ENCODE peak calls at places on chromosome 19, in nine cellular contexts. One of them, this sample, is unnamed.
A peak's percentile ranks its signal among the peaks of the same experiment; 100 is the strongest.

GRCh38 chr19:7692417-7693088 is 9.4 kb downstream of the FCER2 start:
- DNase-seq in testis: no peak
- DNase-seq in endothelial cell of umbilical vein: no peak
- DNase-seq in heart right ventricle: no peak
- DNase-seq in mucosa of descending colon: no peak
- DNase-seq in breast epithelium: no peak
- DNase-seq in endothelial cell: no peak
- DNase-seq in esophagus squamous epithelium: no peak
- DNase-seq in activated B cell treated with CpG ODN at 0.5 μM for 24 hours: no peak
- DNase-seq in this sample: no peak

GRCh38 chr19:23415561-23416191 is 20.4 kb upstream of the ZNF91 start:
- DNase-seq in activated B cell treated with CpG ODN at 0.5 μM for 24 hours: no peak
- DNase-seq in heart right ventricle: peak; percentile 36
- DNase-seq in testis: peak; percentile 63
- DNase-seq in mucosa of descending colon: peak; percentile 88
- DNase-seq in esophagus squamous epithelium: no peak
- DNase-seq in endothelial cell: peak; percentile 58
- DNase-seq in breast epithelium: no peak
- DNase-seq in endothelial cell of umbilical vein: no peak
- DNase-seq in this sample: no peak

GRCh38 chr19:58328999-58329398 is 2.2 kb downstream of the ZSCAN22 start:
- DNase-seq in testis: no peak
- DNase-seq in activated B cell treated with CpG ODN at 0.5 μM for 24 hours: no peak
- DNase-seq in endothelial cell: peak; percentile 56
- DNase-seq in mucosa of descending colon: no peak
- DNase-seq in breast epithelium: no peak
- DNase-seq in endothelial cell of umbilical vein: no peak
- DNase-seq in esophagus squamous epithelium: no peak
- DNase-seq in heart right ventricle: no peak
- DNase-seq in this sample: no peak

GRCh38 chr19:16170134-16170533 is 3.2 kb downstream of the CIB3 start:
- DNase-seq in testis: no peak
- DNase-seq in endothelial cell of umbilical vein: no peak
- DNase-seq in mucosa of descending colon: no peak
- DNase-seq in endothelial cell: no peak
- DNase-seq in heart right ventricle: no peak
- DNase-seq in esophagus squamous epithelium: no peak
- DNase-seq in breast epithelium: no peak
- DNase-seq in activated B cell treated with CpG ODN at 0.5 μM for 24 hours: no peak
- DNase-seq in this sample: no peak

GRCh38 chr19:3586124-3586626 is 897 bp downstream of the GIPC3 start:
- DNase-seq in heart right ventricle: no peak
- DNase-seq in activated B cell treated with CpG ODN at 0.5 μM for 24 hours: peak; percentile 46
- DNase-seq in breast epithelium: no peak
- DNase-seq in mucosa of descending colon: no peak
- DNase-seq in endothelial cell of umbilical vein: no peak
- DNase-seq in testis: no peak
- DNase-seq in endothelial cell: peak; percentile 61
- DNase-seq in esophagus squamous epithelium: no peak
- DNase-seq in this sample: no peak

GRCh38 chr19:1361601-1362384 is 21.9 kb upstream of the NDUFS7 start:
- DNase-seq in esophagus squamous epithelium: no peak
- DNase-seq in activated B cell treated with CpG ODN at 0.5 μM for 24 hours: no peak
- DNase-seq in heart right ventricle: no peak
- DNase-seq in endothelial cell: no peak
- DNase-seq in breast epithelium: no peak
- DNase-seq in mucosa of descending colon: no peak
- DNase-seq in endothelial cell of umbilical vein: peak; percentile 24
- DNase-seq in testis: no peak
- DNase-seq in this sample: no peak

GRCh38 chr19:5070390-5070789 is 101.5 kb downstream of the KDM4B start:
- DNase-seq in esophagus squamous epithelium: no peak
- DNase-seq in breast epithelium: no peak
- DNase-seq in endothelial cell of umbilical vein: no peak
- DNase-seq in mucosa of descending colon: no peak
- DNase-seq in testis: no peak
- DNase-seq in activated B cell treated with CpG ODN at 0.5 μM for 24 hours: no peak
- DNase-seq in heart right ventricle: no peak
- DNase-seq in endothelial cell: no peak
- DNase-seq in this sample: no peak

GRCh38 chr19:41218615-41219507 is at the start of gene AXL:
- DNase-seq in esophagus squamous epithelium: no peak
- DNase-seq in endothelial cell: peak; percentile 45
- DNase-seq in heart right ventricle: peak; percentile 82
- DNase-seq in mucosa of descending colon: peak; percentile 69
- DNase-seq in endothelial cell of umbilical vein: peak; percentile 73
- DNase-seq in testis: peak; percentile 83
- DNase-seq in activated B cell treated with CpG ODN at 0.5 μM for 24 hours: no peak
- DNase-seq in breast epithelium: peak; percentile 93
- DNase-seq in this sample: peak; percentile 90

GRCh38 chr19:15445807-15446376 is 3.9 kb downstream of the WIZ start:
- DNase-seq in endothelial cell: no peak
- DNase-seq in esophagus squamous epithelium: no peak
- DNase-seq in mucosa of descending colon: no peak
- DNase-seq in breast epithelium: no peak
- DNase-seq in activated B cell treated with CpG ODN at 0.5 μM for 24 hours: no peak
- DNase-seq in testis: peak; percentile 46
- DNase-seq in endothelial cell of umbilical vein: no peak
- DNase-seq in heart right ventricle: peak; percentile 80
- DNase-seq in this sample: no peak

GRCh38 chr19:56167064-56167578 is 8.7 kb upstream of the GALP start:
- DNase-seq in endothelial cell: no peak
- DNase-seq in testis: no peak
- DNase-seq in breast epithelium: no peak
- DNase-seq in mucosa of descending colon: no peak
- DNase-seq in heart right ventricle: no peak
- DNase-seq in activated B cell treated with CpG ODN at 0.5 μM for 24 hours: no peak
- DNase-seq in endothelial cell of umbilical vein: no peak
- DNase-seq in esophagus squamous epithelium: no peak
- DNase-seq in this sample: no peak

GRCh38 chr19:40695881-40696280 is 5.4 kb upstream of the NUMBL start:
- DNase-seq in testis: no peak
- DNase-seq in endothelial cell of umbilical vein: no peak
- DNase-seq in esophagus squamous epithelium: no peak
- DNase-seq in mucosa of descending colon: no peak
- DNase-seq in activated B cell treated with CpG ODN at 0.5 μM for 24 hours: no peak
- DNase-seq in heart right ventricle: no peak
- DNase-seq in breast epithelium: no peak
- DNase-seq in endothelial cell: no peak
- DNase-seq in this sample: no peak

GRCh38 chr19:47447470-47448359 is 24.0 kb downstream of the SLC8A2 start:
- DNase-seq in activated B cell treated with CpG ODN at 0.5 μM for 24 hours: no peak
- DNase-seq in breast epithelium: peak; percentile 29
- DNase-seq in mucosa of descending colon: peak; percentile 58
- DNase-seq in heart right ventricle: no peak
- DNase-seq in endothelial cell of umbilical vein: peak; percentile 44
- DNase-seq in endothelial cell: peak; percentile 86
- DNase-seq in esophagus squamous epithelium: no peak
- DNase-seq in testis: peak; percentile 86
- DNase-seq in this sample: no peak

GRCh38 chr19:2289714-2290435 is 7.9 kb upstream of the PEAK3 start:
- DNase-seq in esophagus squamous epithelium: no peak
- DNase-seq in endothelial cell: no peak
- DNase-seq in testis: no peak
- DNase-seq in endothelial cell of umbilical vein: no peak
- DNase-seq in heart right ventricle: no peak
- DNase-seq in mucosa of descending colon: peak; percentile 35
- DNase-seq in activated B cell treated with CpG ODN at 0.5 μM for 24 hours: peak; percentile 69
- DNase-seq in breast epithelium: no peak
- DNase-seq in this sample: no peak

GRCh38 chr19:42282810-42283247 is 13.8 kb downstream of the CIC start:
- DNase-seq in heart right ventricle: no peak
- DNase-seq in mucosa of descending colon: no peak
- DNase-seq in activated B cell treated with CpG ODN at 0.5 μM for 24 hours: no peak
- DNase-seq in breast epithelium: no peak
- DNase-seq in endothelial cell of umbilical vein: no peak
- DNase-seq in esophagus squamous epithelium: no peak
- DNase-seq in testis: no peak
- DNase-seq in endothelial cell: no peak
- DNase-seq in this sample: no peak

GRCh38 chr19:42279902-42280760 is 11.1 kb downstream of the CIC start:
- DNase-seq in activated B cell treated with CpG ODN at 0.5 μM for 24 hours: peak; percentile 81
- DNase-seq in endothelial cell: peak; percentile 80
- DNase-seq in heart right ventricle: peak; percentile 94
- DNase-seq in mucosa of descending colon: peak; percentile 89
- DNase-seq in testis: peak; percentile 96
- DNase-seq in breast epithelium: peak; percentile 91
- DNase-seq in esophagus squamous epithelium: no peak
- DNase-seq in endothelial cell of umbilical vein: peak; percentile 84
- DNase-seq in this sample: peak; percentile 98

GRCh38 chr19:42280761-42281174 is 11.7 kb downstream of the CIC start:
- DNase-seq in testis: no peak
- DNase-seq in endothelial cell of umbilical vein: peak; percentile 39
- DNase-seq in esophagus squamous epithelium: no peak
- DNase-seq in mucosa of descending colon: no peak
- DNase-seq in activated B cell treated with CpG ODN at 0.5 μM for 24 hours: no peak
- DNase-seq in heart right ventricle: peak; percentile 79
- DNase-seq in breast epithelium: no peak
- DNase-seq in endothelial cell: no peak
- DNase-seq in this sample: peak; percentile 88

GRCh38 chr19:42282036-42282762 is 13.1 kb downstream of the CIC start:
- DNase-seq in activated B cell treated with CpG ODN at 0.5 μM for 24 hours: no peak
- DNase-seq in endothelial cell of umbilical vein: no peak
- DNase-seq in mucosa of descending colon: no peak
- DNase-seq in heart right ventricle: peak; percentile 29
- DNase-seq in endothelial cell: no peak
- DNase-seq in breast epithelium: no peak
- DNase-seq in esophagus squamous epithelium: no peak
- DNase-seq in testis: no peak
- DNase-seq in this sample: no peak

DNA sequence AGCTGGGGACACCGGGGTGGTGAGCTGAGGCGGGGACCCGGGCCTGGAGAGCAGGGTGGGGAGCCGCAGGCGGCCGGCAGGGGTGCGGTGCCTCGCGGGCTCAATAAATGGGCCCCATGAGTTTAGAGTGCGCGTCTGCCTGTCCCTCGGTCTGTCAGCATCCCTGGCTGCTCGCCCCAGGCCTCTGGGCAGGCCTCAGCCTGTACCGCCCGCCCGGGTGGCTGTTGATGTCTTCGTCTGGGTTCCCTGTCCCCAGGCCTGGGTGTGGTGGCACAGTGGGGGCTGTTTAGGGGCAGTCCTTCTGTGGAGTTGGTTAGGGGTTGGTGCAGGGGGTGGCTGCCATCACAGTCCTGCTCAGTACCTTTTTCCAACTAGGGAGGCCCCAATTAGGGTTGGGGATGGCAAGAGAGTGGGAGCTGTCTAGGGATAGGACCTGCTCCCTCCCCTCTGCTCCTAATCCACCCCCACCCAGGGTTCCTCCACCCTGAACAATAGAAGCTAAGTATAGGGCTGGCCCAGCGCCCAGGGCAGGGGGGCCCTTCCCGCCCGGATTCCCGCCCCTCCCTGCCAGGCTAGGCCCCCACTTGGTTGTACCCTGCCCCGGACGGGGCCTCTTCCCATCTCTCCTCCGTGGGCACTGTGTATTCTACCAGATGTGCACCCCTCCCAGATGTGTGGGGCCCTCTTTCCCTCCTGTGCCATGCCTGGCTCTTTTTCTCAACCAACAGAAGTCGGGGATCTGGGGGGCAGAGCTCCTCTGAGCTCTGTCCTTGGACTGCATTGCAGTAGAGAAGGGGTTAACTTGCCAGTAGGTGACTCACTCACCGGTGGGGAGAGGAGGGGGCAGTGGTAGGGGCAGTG is 12.4 kb downstream of the CIC start:
- DNase-seq in mucosa of descending colon: no peak
- DNase-seq in testis: peak; percentile 72
- DNase-seq in endothelial cell: no peak
- DNase-seq in heart right ventricle: peak; percentile 85
- DNase-seq in breast epithelium: peak; percentile 83
- DNase-seq in esophagus squamous epithelium: no peak
- DNase-seq in endothelial cell of umbilical vein: peak; percentile 72
- DNase-seq in activated B cell treated with CpG ODN at 0.5 μM for 24 hours: peak; percentile 34
- DNase-seq in this sample: peak; percentile 91
- TF ChIP-seq CTCF in mucosa of descending colon: no peak
- TF ChIP-seq CTCF in testis: no peak
- TF ChIP-seq CTCF in endothelial cell: no peak
- TF ChIP-seq CTCF in heart right ventricle: no peak
- TF ChIP-seq CTCF in breast epithelium: no peak
- TF ChIP-seq CTCF in esophagus squamous epithelium: no peak
- TF ChIP-seq CTCF in endothelial cell of umbilical vein: no peak
- TF ChIP-seq CTCF in activated B cell treated with CpG ODN at 0.5 μM for 24 hours: no peak
- TF ChIP-seq CTCF in this sample: no peak

GRCh38 chr19:57240311-57241090 is at the start of gene ZNF805:
- DNase-seq in esophagus squamous epithelium: peak; percentile 71
- DNase-seq in activated B cell treated with CpG ODN at 0.5 μM for 24 hours: peak; percentile 90
- DNase-seq in breast epithelium: peak; percentile 94
- DNase-seq in testis: peak; percentile 97
- DNase-seq in endothelial cell of umbilical vein: peak; percentile 95
- DNase-seq in endothelial cell: peak; percentile 86
- DNase-seq in mucosa of descending colon: peak; percentile 98
- DNase-seq in heart right ventricle: peak; percentile 98
- DNase-seq in this sample: peak; percentile 96
- TF ChIP-seq CTCF in esophagus squamous epithelium: no peak
- TF ChIP-seq CTCF in activated B cell treated with CpG ODN at 0.5 μM for 24 hours: no peak
- TF ChIP-seq CTCF in breast epithelium: no peak
- TF ChIP-seq CTCF in testis: no peak
- TF ChIP-seq CTCF in endothelial cell of umbilical vein: no peak
- TF ChIP-seq CTCF in endothelial cell: no peak
- TF ChIP-seq CTCF in mucosa of descending colon: no peak
- TF ChIP-seq CTCF in heart right ventricle: peak; percentile 36
- TF ChIP-seq CTCF in this sample: no peak

GRCh38 chr19:10001899-10002298 is 8.4 kb downstream of the COL5A3 start:
- DNase-seq in breast epithelium: no peak
- DNase-seq in endothelial cell of umbilical vein: no peak
- DNase-seq in mucosa of descending colon: peak; percentile 70
- DNase-seq in testis: peak; percentile 46
- DNase-seq in heart right ventricle: peak; percentile 29
- DNase-seq in activated B cell treated with CpG ODN at 0.5 μM for 24 hours: no peak
- DNase-seq in endothelial cell: peak; percentile 23
- DNase-seq in esophagus squamous epithelium: no peak
- DNase-seq in this sample: no peak
- TF ChIP-seq CTCF in breast epithelium: no peak
- TF ChIP-seq CTCF in endothelial cell of umbilical vein: peak; percentile 22
- TF ChIP-seq CTCF in mucosa of descending colon: no peak
- TF ChIP-seq CTCF in testis: no peak
- TF ChIP-seq CTCF in heart right ventricle: peak; percentile 52
- TF ChIP-seq CTCF in activated B cell treated with CpG ODN at 0.5 μM for 24 hours: no peak
- TF ChIP-seq CTCF in endothelial cell: peak; percentile 11
- TF ChIP-seq CTCF in esophagus squamous epithelium: no peak
- TF ChIP-seq CTCF in this sample: peak; percentile 54

DNA sequence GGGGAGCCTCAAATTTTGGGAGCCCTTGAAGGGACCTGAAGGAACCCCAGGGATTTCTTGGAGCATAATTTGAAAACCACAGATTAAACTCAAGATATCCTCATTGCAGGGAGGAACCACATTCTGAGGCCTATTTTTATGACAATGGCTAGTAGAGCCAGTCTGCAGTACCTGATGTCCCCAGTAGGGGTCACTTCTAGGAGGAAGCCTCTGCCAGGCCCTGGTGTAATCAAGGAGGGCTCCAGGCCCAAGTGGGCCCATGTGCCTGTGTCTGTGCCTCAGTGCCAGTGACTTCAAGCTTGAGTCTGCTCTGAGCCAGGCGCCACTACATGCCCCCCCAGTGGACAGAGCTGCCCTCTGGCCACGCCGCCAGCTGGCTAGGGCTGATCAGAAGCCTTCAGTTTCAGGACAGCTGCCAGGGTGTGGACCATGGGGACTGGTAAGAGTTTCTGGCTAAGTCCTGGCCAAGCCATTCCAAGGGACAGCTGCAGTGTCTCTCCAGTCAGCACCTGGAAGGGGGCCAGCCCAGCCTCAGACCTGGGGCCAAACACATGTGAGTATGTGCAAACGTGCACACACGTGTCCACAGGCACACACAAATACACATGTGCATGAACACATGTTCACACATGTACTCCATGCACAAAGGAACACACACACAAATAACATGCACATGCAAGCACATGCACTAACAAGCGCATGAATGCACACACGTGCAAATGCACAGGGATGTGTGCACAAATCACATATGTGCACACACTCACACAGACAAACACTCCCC is 20.5 kb upstream of the SLC7A10 start:
- DNase-seq in endothelial cell: no peak
- DNase-seq in breast epithelium: no peak
- DNase-seq in testis: no peak
- DNase-seq in mucosa of descending colon: no peak
- DNase-seq in heart right ventricle: no peak
- DNase-seq in esophagus squamous epithelium: no peak
- DNase-seq in activated B cell treated with CpG ODN at 0.5 μM for 24 hours: no peak
- DNase-seq in endothelial cell of umbilical vein: no peak
- DNase-seq in this sample: no peak
- TF ChIP-seq CTCF in endothelial cell: peak; percentile 84
- TF ChIP-seq CTCF in breast epithelium: no peak
- TF ChIP-seq CTCF in testis: no peak
- TF ChIP-seq CTCF in mucosa of descending colon: no peak
- TF ChIP-seq CTCF in heart right ventricle: peak; percentile 40
- TF ChIP-seq CTCF in esophagus squamous epithelium: no peak
- TF ChIP-seq CTCF in activated B cell treated with CpG ODN at 0.5 μM for 24 hours: no peak
- TF ChIP-seq CTCF in endothelial cell of umbilical vein: peak; percentile 44
- TF ChIP-seq CTCF in this sample: peak; percentile 48

This sample was measured in osteocyte.